ENCODE peak calls at places on chromosomes 5 and 9, in nine cellular contexts. E is transverse colon, J is H1, L is stomach, C is tibial nerve, V is uterus, K is gastrocnemius medialis, B is esophagus muscularis mucosa, N is Peyer's patch. R is an unnamed sample.

GRCh38 chr5:81908771-81909170 is 63.1 kb upstream of the ATG10 start:
- DNase-seq in E (no peak), J (no peak), L (no peak), C (no peak), V (no peak), K (no peak), B (no peak), N (no peak), R (no peak)

GRCh38 chr9:6186691-6187090 is 28.9 kb upstream of the IL33 start:
- DNase-seq in E (no peak), J (no peak), L (no peak), C (no peak), V (no peak), K (no peak), B (no peak), N (no peak), R (no peak)

GRCh38 chr9:127123239-127123935 is 952 bp upstream of the ANGPTL2 start:
- DNase-seq in E (no peak), J (no peak), L (peak; percentile 49), C (peak; percentile 58), V (peak; percentile 71), K (no peak), B (no peak), N (no peak), R (peak; percentile 80)

GRCh38 chr5:94057655-94058054 is 316.3 kb upstream of the POU5F2 start:
- DNase-seq in E (no peak), J (no peak), L (no peak), C (no peak), V (no peak), K (no peak), B (no peak), N (no peak), R (no peak)

GRCh38 chr5:133756036-133756435 is 143.7 kb upstream of the FSTL4 start:
- DNase-seq in E (no peak), J (no peak), L (no peak), C (no peak), V (no peak), K (no peak), B (no peak), N (no peak), R (no peak)

GRCh38 chr5:145797336-145797735 is 37.8 kb downstream of the PRELID2 start:
- DNase-seq in E (no peak), J (no peak), L (no peak), C (no peak), V (no peak), K (no peak), B (no peak), N (no peak), R (no peak)

GRCh38 chr5:132150565-132150964 is 77.0 kb downstream of the CSF2 start:
- DNase-seq in E (no peak), J (no peak), L (no peak), C (no peak), V (no peak), K (no peak), B (no peak), N (no peak), R (no peak)

GRCh38 chr5:38796000-38796738 is 49.6 kb upstream of the OSMR start:
- DNase-seq in E (peak; percentile 17), J (no peak), L (no peak), C (peak; percentile 74), V (peak; percentile 78), K (peak; percentile 74), B (no peak), N (no peak), R (no peak)

GRCh38 chr9:110650261-110650660 is 18.3 kb upstream of the MUSK start:
- DNase-seq in E (no peak), J (no peak), L (no peak), C (no peak), V (no peak), K (no peak), B (no peak), N (no peak), R (no peak)

GRCh38 chr5:33336911-33337620 is 103.7 kb upstream of the TARS1 start:
- DNase-seq in E (no peak), J (no peak), L (no peak), C (no peak), V (no peak), K (no peak), B (no peak), N (no peak), R (no peak)

GRCh38 chr9:98031935-98032334 is 24.6 kb upstream of the NANS start:
- DNase-seq in E (no peak), J (no peak), L (no peak), C (no peak), V (no peak), K (no peak), B (no peak), N (no peak), R (no peak)

GRCh38 chr9:72925126-72925810 is 27.6 kb downstream of the ALDH1A1 start:
- DNase-seq in E (no peak), J (no peak), L (no peak), C (no peak), V (no peak), K (no peak), B (no peak), N (no peak), R (no peak)

GRCh38 chr5:370311-370958 is 48.9 kb downstream of the AHRR start:
- DNase-seq in E (peak; percentile 3), J (no peak), L (peak; percentile 21), C (no peak), V (no peak), K (no peak), B (peak; percentile 53), N (peak; percentile 10), R (no peak)

GRCh38 chr5:121949885-121950284 is 11.9 kb upstream of the SRFBP1 start:
- DNase-seq in E (peak; percentile 21), J (no peak), L (no peak), C (peak; percentile 21), V (no peak), K (no peak), B (no peak), N (no peak), R (peak; percentile 13)

GRCh38 chr9:119026120-119026519 is 343.1 kb downstream of the BRINP1 start:
- DNase-seq in E (peak; percentile 8), J (no peak), L (no peak), C (peak; percentile 27), V (peak; percentile 17), K (peak; percentile 37), B (no peak), N (no peak), R (no peak)

GRCh38 chr9:74245871-74246552 is 251.1 kb upstream of the RORB start:
- DNase-seq in E (no peak), J (no peak), L (no peak), C (no peak), V (no peak), K (no peak), B (no peak), N (no peak), R (no peak)

GRCh38 chr9:5817776-5818336 is 15.1 kb downstream of the ERMP1 start:
- DNase-seq in E (no peak), J (no peak), L (no peak), C (no peak), V (no peak), K (no peak), B (no peak), N (no peak), R (no peak)

GRCh38 chr5:170273968-170274710 is 23.4 kb downstream of the LCP2 start:
- DNase-seq in E (no peak), J (peak; percentile 38), L (peak; percentile 51), C (no peak), V (no peak), K (no peak), B (no peak), N (peak; percentile 65), R (no peak)

GRCh38 chr9:27117489-27118135 is 8.6 kb downstream of the TEK start:
- DNase-seq in E (peak; percentile 70), J (no peak), L (peak; percentile 70), C (no peak), V (no peak), K (peak; percentile 35), B (no peak), N (no peak), R (no peak)

GRCh38 chr9:90906316-90907055 is 104.9 kb downstream of the SYK start:
- DNase-seq in E (no peak), J (no peak), L (no peak), C (no peak), V (no peak), K (no peak), B (no peak), N (no peak), R (no peak)

DNA sequence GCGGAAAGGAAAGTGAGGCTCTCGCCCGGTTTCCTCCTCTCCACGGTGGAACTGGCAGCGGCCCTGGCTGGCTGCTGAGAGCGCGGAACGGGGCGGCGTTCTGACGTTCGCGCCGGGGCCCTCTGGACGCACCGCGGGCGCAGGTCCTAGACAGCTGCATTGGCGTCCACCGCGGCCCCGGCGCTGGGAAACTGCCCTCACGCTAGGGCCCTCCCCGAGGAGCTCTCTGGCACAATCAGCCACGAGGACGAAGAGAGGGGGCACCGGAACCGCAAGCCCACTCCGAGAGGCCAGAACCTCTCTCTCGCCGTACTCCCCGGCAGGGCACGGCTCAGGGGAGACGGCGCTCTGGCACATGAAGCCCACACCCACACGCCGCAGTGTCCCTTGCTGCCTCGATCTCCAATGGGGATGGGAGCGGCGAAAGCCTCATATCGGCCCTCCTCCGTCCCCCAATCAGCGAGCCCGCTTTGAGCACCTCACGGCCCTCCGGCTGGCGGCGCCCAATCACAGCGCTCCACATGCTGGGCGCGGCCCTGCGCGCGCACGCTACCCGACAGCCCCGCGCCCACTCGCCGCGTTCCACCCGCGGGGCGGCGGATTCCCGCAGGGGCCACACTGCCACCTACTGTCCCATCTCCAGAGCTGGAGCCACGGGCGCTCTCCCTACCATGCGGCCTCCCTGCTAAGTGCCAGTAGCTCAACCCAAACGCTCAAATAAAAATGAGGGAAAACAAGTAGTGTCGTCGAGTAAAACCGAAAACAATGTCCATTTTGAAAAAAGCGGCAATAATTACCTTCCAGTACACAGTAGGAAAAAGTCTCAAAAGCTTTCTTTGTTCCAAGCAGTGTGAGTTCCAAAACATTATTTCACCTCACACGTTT is 11.8 kb downstream of the MRPS27 start:
- DNase-seq in E (peak; percentile 98), J (peak; percentile 89), L (peak; percentile 98), C (peak; percentile 92), V (peak; percentile 97), K (peak; percentile 98), B (peak; percentile 99), N (peak; percentile 96), R (peak; percentile 97)
- H3K4me1 ChIP-seq in E (peaks cover 11% of the 10 kb centered on the region), J (no peaks in the 10 kb centered on the region), L (peaks cover 20% of the 10 kb centered on the region), C (no peaks in the 10 kb centered on the region), V (no peaks in the 10 kb centered on the region), K (peaks cover 7% of the 10 kb centered on the region), B (peaks cover 25% of the 10 kb centered on the region), N (no peaks in the 10 kb centered on the region), R (no peaks in the 10 kb centered on the region)

GRCh38 chr5:76652809-76653414 is 29.7 kb upstream of the F2RL2 start:
- DNase-seq in E (no peak), J (no peak), L (no peak), C (no peak), V (no peak), K (no peak), B (no peak), N (no peak), R (no peak)
- TF ChIP-seq POLR2A in E (no peak), J (no peak), L (no peak), C (no peak), V (no peak), K (no peak), B (no peak), N (no peak), R (no peak)

GRCh38 chr5:52738095-52738506 is 49.6 kb upstream of the ITGA1 start:
- DNase-seq in E (no peak), J (no peak), L (no peak), C (no peak), V (no peak), K (no peak), B (no peak), N (no peak), R (no peak)
- H3K4me1 ChIP-seq in E (no peaks in the 10 kb centered on the region), J (no peaks in the 10 kb centered on the region), L (peaks cover 2% of the 10 kb centered on the region), C (no peaks in the 10 kb centered on the region), V (no peaks in the 10 kb centered on the region), K (no peaks in the 10 kb centered on the region), B (peaks cover 8% of the 10 kb centered on the region), N (no peaks in the 10 kb centered on the region), R (peaks cover 2% of the 10 kb centered on the region)

GRCh38 chr5:180071418-180072255 is at the start of gene RNF130:
- DNase-seq in E (peak; percentile 95), J (no peak), L (peak; percentile 95), C (peak; percentile 85), V (peak; percentile 93), K (peak; percentile 89), B (peak; percentile 95), N (peak; percentile 90), R (peak; percentile 95)
- TF ChIP-seq POLR2A in E (peak; percentile 83), J (no peak), L (no peak), C (peak; percentile 79), V (peak; percentile 14), K (peak; percentile 58), B (peak; percentile 31), N (peak; percentile 61), R (peak; percentile 58)

R was measured in ovary.